ENCODE peak calls at places on chromosome 22, in five cellular contexts. F is ovary, T is uterus, J is fibroblast of lung, M is SK-N-SH. G is an unnamed sample.
A peak's percentile ranks its signal among the peaks of the same experiment; 100 is the strongest.

GRCh38 chr22:19632671-19633148 is 81.6 kb upstream of the SEPTIN5 start:
- DNase-seq in F (no peak), T (no peak), J (peak; percentile 4), M (peak; percentile 7), G (peak; percentile 39)

GRCh38 chr22:50436134-50436830 is 38.6 kb downstream of the SBF1 start:
- DNase-seq in F (peak; percentile 18), T (no peak), J (no peak), M (no peak), G (no peak)

GRCh38 chr22:50696799-50697561 is 24.4 kb downstream of the SHANK3 start:
- DNase-seq in F (peak; percentile 11), T (no peak), J (no peak), M (peak; percentile 94), G (peak; percentile 43)

GRCh38 chr22:50278461-50278860 is 8.3 kb upstream of the MAPK11 start:
- DNase-seq in F (no peak), T (no peak), J (no peak), M (no peak), G (no peak)

GRCh38 chr22:26949193-26949592 is 291.8 kb downstream of the MIAT start:
- DNase-seq in F (no peak), T (no peak), J (peak; percentile 26), M (no peak), G (peak; percentile 24)

GRCh38 chr22:44807915-44808690 is 55.7 kb downstream of the ARHGAP8 start:
- DNase-seq in F (no peak), T (no peak), J (peak; percentile 8), M (peak; percentile 77), G (no peak)

GRCh38 chr22:36998620-36999351 is 20.5 kb downstream of the TST start:
- DNase-seq in F (no peak), T (no peak), J (no peak), M (no peak), G (peak; percentile 68)

GRCh38 chr22:37806409-37807338 is 1.1 kb upstream of the GCAT start:
- DNase-seq in F (peak; percentile 39), T (no peak), J (peak; percentile 52), M (peak; percentile 28), G (peak; percentile 40)

GRCh38 chr22:19138217-19139000 is 6.0 kb downstream of the ESS2 start:
- DNase-seq in F (no peak), T (no peak), J (no peak), M (no peak), G (no peak)

GRCh38 chr22:39567135-39567946 is 3.2 kb upstream of the CACNA1I start:
- DNase-seq in F (no peak), T (no peak), J (no peak), M (no peak), G (peak; percentile 66)

GRCh38 chr22:19959587-19960490 is 18.2 kb upstream of the TXNRD2 start:
- DNase-seq in F (no peak), T (peak; percentile 48), J (no peak), M (peak; percentile 13), G (no peak)

GRCh38 chr22:50531546-50532352 is 1.9 kb upstream of the TYMP start:
- DNase-seq in F (peak; percentile 45), T (peak; percentile 66), J (peak; percentile 54), M (peak; percentile 90), G (peak; percentile 75)

GRCh38 chr22:41922940-41923594 is 3.5 kb downstream of the TNFRSF13C start:
- DNase-seq in F (no peak), T (no peak), J (no peak), M (no peak), G (no peak)

GRCh38 chr22:26905640-26906039 is 248.3 kb downstream of the MIAT start:
- DNase-seq in F (no peak), T (no peak), J (no peak), M (no peak), G (no peak)

GRCh38 chr22:19611590-19611989 is 87.4 kb upstream of the CLDN5 start:
- DNase-seq in F (no peak), T (no peak), J (no peak), M (no peak), G (no peak)

GRCh38 chr22:20545681-20546521 is 38.5 kb downstream of the MED15 start:
- DNase-seq in F (no peak), T (peak; percentile 12), J (no peak), M (no peak), G (no peak)

GRCh38 chr22:28802595-28803087 is 2.3 kb upstream of the XBP1 start:
- DNase-seq in F (no peak), T (no peak), J (no peak), M (no peak), G (no peak)
- H3K4me3 ChIP-seq in F (no peak overlapping the region), T (peak overlapping the region; percentile 92), J (no peak overlapping the region), M (no peak overlapping the region), G (no peak overlapping the region)

GRCh38 chr22:17119481-17120202 is 1.5 kb downstream of the TMEM121B start:
- DNase-seq in F (no peak), T (no peak), J (no peak), M (peak; percentile 50), G (no peak)
- TF ChIP-seq CTCF in F (no peak), T (no peak), J (peak; percentile 31), M (peak; percentile 32), G (no peak)

DNA sequence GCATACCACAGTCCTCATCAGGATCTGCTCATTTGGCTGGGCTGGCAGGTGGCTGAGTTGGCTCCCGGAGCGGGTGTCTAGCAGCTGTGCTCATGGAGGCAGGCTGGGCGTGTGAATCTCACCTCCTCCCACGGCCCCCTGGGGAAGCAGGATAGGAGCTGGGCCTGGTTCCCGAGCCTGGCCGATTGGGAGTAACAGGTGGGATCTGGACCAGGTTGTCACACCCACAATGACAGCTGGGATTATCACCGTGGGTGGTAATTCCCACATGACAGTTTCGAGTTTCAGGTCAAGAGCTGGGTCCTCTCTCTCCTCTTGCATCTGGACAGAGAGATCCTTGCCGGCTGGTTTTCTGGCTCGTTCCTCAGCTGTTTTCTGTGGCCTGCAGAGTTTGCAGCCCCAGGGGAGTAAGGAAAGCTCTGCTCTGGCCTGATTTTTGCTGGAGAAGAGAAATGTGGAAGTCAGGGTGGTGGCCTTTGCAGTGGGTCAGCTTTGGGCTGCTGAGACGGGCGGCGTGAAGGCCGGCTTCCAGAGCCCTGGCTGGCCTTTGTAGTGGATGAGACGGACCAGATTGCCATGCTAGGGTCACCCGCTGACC is 57.0 kb downstream of the BCR start:
- DNase-seq in F (peak; percentile 71), T (peak; percentile 64), J (peak; percentile 67), M (no peak), G (no peak)
- H3K4me3 ChIP-seq in F (no peak overlapping the region), T (no peak overlapping the region), J (no peak overlapping the region), M (no peak overlapping the region), G (no peak overlapping the region)

DNA sequence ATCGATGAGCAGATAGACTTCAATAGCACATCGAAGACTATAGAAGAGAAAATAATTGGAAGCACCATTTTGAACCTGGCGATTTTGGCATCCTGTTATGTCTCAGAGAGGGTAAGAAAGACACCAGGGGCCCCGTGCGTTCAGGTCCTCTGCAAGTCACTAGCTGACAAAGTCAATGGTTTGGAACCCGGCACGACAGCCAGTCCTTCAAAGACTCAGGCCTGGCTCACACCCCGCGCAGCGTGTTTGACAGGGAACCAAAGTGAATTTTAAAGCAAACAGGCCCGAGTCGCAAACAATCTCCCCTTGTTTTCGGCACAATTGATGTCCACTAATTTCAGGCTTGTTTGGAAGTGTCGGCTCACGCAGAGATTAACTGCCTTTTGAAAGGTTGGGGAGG is 716.6 kb downstream of the BRD1 start:
- DNase-seq in F (no peak), T (no peak), J (no peak), M (no peak), G (no peak)
- TF ChIP-seq CTCF in F (no peak), T (no peak), J (no peak), M (no peak), G (no peak)

GRCh38 chr22:35838849-35839646 is 121.4 kb downstream of the APOL5 start:
- DNase-seq in F (peak; percentile 62), T (peak; percentile 56), J (peak; percentile 68), M (no peak), G (peak; percentile 68)
- H3K4me3 ChIP-seq in F (peak overlapping the region; percentile 49), T (peak overlapping the region; percentile 49), J (peak overlapping the region; percentile 78), M (peak overlapping the region; percentile 69), G (peak overlapping the region; percentile 71)

GRCh38 chr22:27989758-27990450 is 70.8 kb upstream of the PITPNB start:
- DNase-seq in F (no peak), T (no peak), J (no peak), M (no peak), G (no peak)

GRCh38 chr22:27990451-27990840 is 71.4 kb upstream of the PITPNB start:
- DNase-seq in F (no peak), T (no peak), J (no peak), M (no peak), G (no peak)

GRCh38 chr22:27991586-27992293 is 72.7 kb upstream of the PITPNB start:
- DNase-seq in F (no peak), T (no peak), J (no peak), M (no peak), G (no peak)

GRCh38 chr22:27992294-27993165 is 73.5 kb upstream of the PITPNB start:
- DNase-seq in F (no peak), T (no peak), J (no peak), M (no peak), G (no peak)

DNA sequence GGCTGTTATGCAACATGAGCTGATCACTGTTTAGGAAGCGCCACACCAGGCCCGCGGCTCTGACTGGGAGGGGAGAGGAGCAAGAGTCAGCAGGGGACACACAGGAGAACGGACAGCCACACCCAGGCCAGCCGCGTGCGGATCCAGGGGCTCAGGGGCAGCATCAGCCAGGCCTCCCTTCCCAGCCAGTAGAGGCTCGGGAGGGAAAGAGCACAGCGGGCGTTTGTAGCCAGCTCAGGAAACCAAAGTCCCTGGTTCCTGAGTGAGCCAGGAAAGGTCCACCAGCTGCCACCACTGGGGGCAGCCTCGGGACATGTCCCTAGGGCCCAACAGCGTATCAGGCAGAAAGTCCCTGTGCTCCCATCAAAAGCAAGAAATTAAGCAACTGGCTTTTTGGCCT is 71.8 kb upstream of the PITPNB start:
- DNase-seq in F (peak; percentile 50), T (peak; percentile 50), J (no peak), M (peak; percentile 72), G (peak; percentile 10)
- TF ChIP-seq CTCF in F (peak; percentile 29), T (no peak), J (peak; percentile 27), M (peak; percentile 41), G (peak; percentile 42)

DNA sequence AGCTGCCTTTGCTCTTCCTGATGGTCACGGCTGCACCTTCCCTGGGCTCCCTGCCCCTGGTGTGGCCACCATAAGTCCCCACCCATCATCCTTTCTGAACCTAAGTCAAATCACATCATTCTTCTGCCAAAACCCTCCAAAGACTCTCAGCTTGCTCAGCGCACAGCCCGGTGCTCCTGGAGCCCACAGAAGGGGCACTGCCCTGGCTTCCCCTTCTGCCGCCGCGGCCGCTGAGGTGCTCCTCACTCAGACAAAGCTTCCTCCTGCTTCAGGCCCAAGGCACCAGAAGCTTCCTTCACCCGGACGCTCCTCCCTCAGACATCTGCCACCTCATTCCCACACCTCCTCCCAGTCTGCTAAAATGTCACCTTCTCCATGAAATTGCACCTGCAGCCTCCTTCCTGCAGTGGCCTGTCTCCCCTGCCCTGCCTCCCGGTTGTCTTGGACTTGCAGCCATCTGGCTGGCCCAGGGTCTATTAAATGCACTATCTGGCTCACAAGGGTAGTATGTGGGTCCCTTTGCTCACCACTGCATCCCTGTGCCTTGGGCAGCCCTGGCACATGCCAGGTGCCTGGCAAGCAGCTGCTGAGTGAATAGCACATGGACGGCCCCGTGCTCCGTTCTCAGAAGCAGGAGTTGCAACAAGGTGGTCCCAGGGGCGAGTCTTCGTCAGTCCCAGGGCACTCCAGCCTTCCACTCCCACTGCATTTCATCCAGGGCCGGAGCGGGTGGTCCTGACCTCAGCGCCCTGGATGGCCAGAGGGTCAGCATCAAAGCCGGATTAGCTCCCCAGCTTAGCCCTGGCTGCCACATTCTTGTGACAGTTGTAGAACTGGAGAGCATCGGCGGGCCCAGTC is 108.1 kb downstream of the WNT7B start:
- DNase-seq in F (no peak), T (no peak), J (no peak), M (no peak), G (no peak)
- H3K4me3 ChIP-seq in F (no peak overlapping the region), T (no peak overlapping the region), J (no peak overlapping the region), M (no peak overlapping the region), G (no peak overlapping the region)